ENCODE peak calls at places on chromosomes 4 and X, in four cellular contexts. F, M, J and R are unnamed samples.

GRCh38 chrX:119826399-119826959 is 26.3 kb downstream of the UPF3B start:
- DNase-seq in F (peak; percentile 12), M (peak; percentile 18), J (no peak), R (no peak)

GRCh38 chr4:17448689-17449088 is 63.2 kb downstream of the QDPR start:
- DNase-seq in F (no peak), M (no peak), J (no peak), R (no peak)

GRCh38 chr4:39043058-39043696 is 11.0 kb upstream of the TMEM156 start:
- DNase-seq in F (no peak), M (no peak), J (no peak), R (no peak)

GRCh38 chrX:56783450-56783831 is 54.4 kb downstream of the NBDY start:
- DNase-seq in F (no peak), M (no peak), J (no peak), R (peak; percentile 92)

GRCh38 chrX:107715331-107716044 is 60.1 kb downstream of the TSC22D3 start:
- DNase-seq in F (no peak), M (no peak), J (no peak), R (peak; percentile 53)

GRCh38 chr4:173124209-173124865 is 44.3 kb upstream of the GALNT7 start:
- DNase-seq in F (no peak), M (no peak), J (no peak), R (no peak)

GRCh38 chr4:56655627-56656345 is 25.3 kb downstream of the HOPX start:
- DNase-seq in F (no peak), M (peak; percentile 54), J (no peak), R (no peak)

GRCh38 chr4:17762705-17763104 is 18.7 kb downstream of the FAM184B start:
- DNase-seq in F (no peak), M (no peak), J (no peak), R (no peak)

GRCh38 chr4:39975488-39976089 is 2.1 kb downstream of the PDS5A start:
- DNase-seq in F (no peak), M (no peak), J (no peak), R (no peak)

GRCh38 chrX:17590892-17591740 is 146.2 kb upstream of the SCML1 start:
- DNase-seq in F (no peak), M (peak; percentile 20), J (no peak), R (peak; percentile 70)

GRCh38 chrX:46573896-46574336 is 351 bp downstream of the CHST7 start:
- DNase-seq in F (no peak), M (peak; percentile 59), J (no peak), R (peak; percentile 70)